ENCODE peak calls at places on chromosomes 7 and 10, in four cellular contexts. P is WTC11, M is K562, L is HepG2. N is an unnamed sample.

GRCh38 chr7:51084121-51084520 is 232.5 kb downstream of the COBL start:
- DNase-seq in M (no peak), P (no peak), L (no peak), N (no peak)

GRCh38 chr7:148856035-148856881 is 27.8 kb downstream of the EZH2 start:
- DNase-seq in M (peak; percentile 68), L (peak; percentile 31), P (peak; percentile 45), N (peak; percentile 73)

GRCh38 chr10:72356115-72356514 is 1.4 kb upstream of the DNAJB12 start:
- DNase-seq in L (no peak), P (no peak), M (no peak), N (no peak)

GRCh38 chr10:69479737-69480412 is 28.6 kb downstream of the TSPAN15 start:
- DNase-seq in L (no peak), P (no peak), M (no peak), N (no peak)

GRCh38 chr7:158613481-158613880 is 25.9 kb upstream of the PTPRN2 start:
- DNase-seq in L (no peak), M (no peak), P (no peak), N (no peak)

GRCh38 chr7:10845225-10845624 is 128.4 kb upstream of the PHF14 start:
- DNase-seq in L (no peak), M (no peak), P (no peak), N (no peak)

GRCh38 chr7:112723416-112723815 is 66.8 kb downstream of the TMEM168 start:
- DNase-seq in M (no peak), P (no peak), L (no peak), N (no peak)

GRCh38 chr7:135690566-135690965 is 28.3 kb downstream of the STMP1 start:
- DNase-seq in P (no peak), L (no peak), M (no peak), N (no peak)

GRCh38 chr7:2049111-2049781 is 183.5 kb downstream of the MAD1L1 start:
- DNase-seq in P (no peak), L (no peak), M (no peak), N (no peak)

DNA sequence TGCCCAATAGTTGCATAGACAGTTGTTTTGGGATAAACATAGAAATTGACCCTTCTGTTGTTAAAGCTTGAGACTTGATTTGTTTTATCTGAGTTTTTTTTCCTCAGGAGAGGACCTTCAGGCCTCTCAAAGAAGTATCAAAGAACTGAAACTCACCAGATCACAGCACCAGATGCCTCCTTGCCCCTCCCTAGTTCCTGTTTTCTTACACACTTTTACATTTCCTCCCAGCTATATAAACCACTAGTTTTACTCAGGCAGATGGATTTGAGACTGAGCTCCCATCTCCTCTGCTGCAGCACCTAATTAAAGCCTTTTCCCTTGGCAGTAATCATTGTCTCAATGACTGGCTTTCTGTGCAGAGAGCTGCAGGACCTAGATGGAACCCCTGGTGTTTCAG is 150.6 kb upstream of the NRG3 start:
- DNase-seq in L (no peak), M (no peak), P (no peak), N (no peak)
- TF ChIP-seq ELF4 in L (no peak), M (no peak), P (no peak), N (no peak)

GRCh38 chr10:117224036-117224430 is 16.9 kb upstream of the SLC18A2 start:
- DNase-seq in P (no peak), M (no peak), L (no peak), N (no peak)
- TF ChIP-seq ELF4 in P (no peak), M (no peak), L (no peak), N (no peak)

GRCh38 chr10:21195149-21195731 is 298.1 kb upstream of the NEBL start:
- DNase-seq in L (no peak), M (no peak), P (no peak), N (no peak)
- TF ChIP-seq ELF4 in L (no peak), M (no peak), P (no peak), N (no peak)

GRCh38 chr10:126905776-126906703 is 812 bp downstream of the DOCK1 start:
- DNase-seq in M (no peak), L (peak; percentile 41), P (peak; percentile 60), N (peak; percentile 56)
- TF ChIP-seq ELF4 in M (no peak), L (no peak), P (no peak), N (no peak)

GRCh38 chr7:18445483-18445882 is 50.1 kb upstream of the HDAC9 start:
- DNase-seq in L (no peak), M (no peak), P (no peak), N (no peak)

GRCh38 chr7:18437086-18437485 is 58.5 kb upstream of the HDAC9 start:
- DNase-seq in L (no peak), P (no peak), M (no peak), N (no peak)

GRCh38 chr7:18444856-18445255 is 50.7 kb upstream of the HDAC9 start:
- DNase-seq in P (no peak), M (no peak), L (no peak), N (no peak)

GRCh38 chr7:18445916-18446520 is 49.5 kb upstream of the HDAC9 start:
- DNase-seq in M (no peak), P (no peak), L (no peak), N (no peak)

GRCh38 chr7:18440934-18441333 is 54.6 kb upstream of the HDAC9 start:
- DNase-seq in P (no peak), M (no peak), L (no peak), N (no peak)
- TF ChIP-seq ELF4 in P (no peak), M (no peak), L (no peak), N (no peak)

GRCh38 chr7:17623546-17624185 is 316.6 kb downstream of the SNX13 start:
- DNase-seq in P (no peak), L (no peak), M (no peak), N (no peak)
- TF ChIP-seq ELF4 in P (no peak), L (no peak), M (no peak), N (no peak)

GRCh38 chr7:104431930-104432329 is 103.5 kb downstream of the LHFPL3 start:
- DNase-seq in P (peak; percentile 19), M (no peak), L (no peak), N (no peak)
- TF ChIP-seq ELF4 in P (no peak), M (no peak), L (no peak), N (no peak)

DNA sequence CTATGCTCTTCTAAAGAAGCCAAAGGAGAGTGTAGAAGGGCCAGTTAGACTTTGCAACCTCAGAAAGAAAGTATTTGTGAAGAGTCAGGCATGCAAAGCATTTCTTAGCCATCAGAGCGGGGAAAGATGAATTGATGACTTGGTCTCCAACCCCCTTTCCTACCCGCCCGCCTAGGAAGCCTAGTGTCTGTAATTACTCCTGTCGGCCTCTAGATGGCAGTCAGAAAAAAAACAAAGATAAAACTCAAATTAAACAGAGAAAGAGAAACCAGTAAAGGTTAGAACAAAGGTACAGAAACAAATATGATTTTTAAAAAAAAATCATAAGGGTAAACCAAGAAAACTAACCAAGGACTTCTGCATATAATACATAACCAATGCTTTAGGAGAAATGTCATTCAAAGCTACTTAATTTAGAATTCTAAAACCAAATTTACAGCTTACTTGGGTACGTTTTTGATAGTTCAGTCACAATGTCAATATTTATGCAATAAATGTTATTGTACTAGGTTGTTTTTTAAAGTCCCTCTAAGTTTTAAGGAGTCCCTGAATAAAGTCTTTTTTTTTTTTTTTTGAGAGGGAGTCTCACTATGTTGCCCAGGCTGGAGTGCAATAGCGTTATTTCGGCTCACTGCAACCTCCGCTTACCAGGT is 97.6 kb downstream of the LYZL1 start:
- DNase-seq in L (peak; percentile 44), M (peak; percentile 47), P (no peak), N (peak; percentile 22)
- TF ChIP-seq ELF4 in L (no peak), M (no peak), P (no peak), N (no peak)

GRCh38 chr7:104206841-104207240 is 972 bp downstream of the ORC5 start:
- DNase-seq in M (no peak), L (no peak), P (no peak), N (no peak)

GRCh38 chr7:104207731-104208420 is at the start of gene ORC5:
- DNase-seq in P (peak; percentile 60), M (peak; percentile 95), L (peak; percentile 65), N (peak; percentile 91)

GRCh38 chr7:104208421-104208780 is 588 bp upstream of the ORC5 start:
- DNase-seq in M (no peak), P (no peak), L (no peak), N (no peak)

GRCh38 chr7:104209063-104209462 is 1.2 kb upstream of the ORC5 start:
- DNase-seq in L (no peak), M (no peak), P (no peak), N (no peak)

GRCh38 chr7:104207348-104207730 is 474 bp downstream of the ORC5 start:
- DNase-seq in M (no peak), P (no peak), L (peak; percentile 13), N (peak; percentile 6)
- TF ChIP-seq ELF4 in M (no peak), P (no peak), L (no peak), N (no peak)